ENCODE peak calls at places on chromosomes 13 and 19, in ten cellular contexts. One of them, this sample, is unnamed.

GRCh38 chr19:1568320-1569019 is at the start of gene MEX3D:
- DNase-seq in epithelial cell of proximal tubule: no peak
- DNase-seq in cardiac fibroblast: peak; percentile 74
- DNase-seq in Right ventricle myocardium superior: peak; percentile 86
- DNase-seq in ACHN: peak; percentile 74
- DNase-seq in activated B cell treated with CpG ODN at 0.5 μM for 24 hours: peak; percentile 77
- DNase-seq in NCI-H510A: peak; percentile 21
- DNase-seq in EL: peak; percentile 75
- DNase-seq in stimulated activated CD4-positive, alpha-beta T cell treated with anti-CD3 and anti-CD28 coated beads, TNF-alpha, amount 100 ng/mL, for 1 hour: peak; percentile 77
- DNase-seq in cardiac muscle cell: peak; percentile 89
- DNase-seq in this sample: peak; percentile 84

GRCh38 chr13:89749888-89750287 is 1597.6 kb upstream of the MIR17HG start:
- DNase-seq in Right ventricle myocardium superior: no peak
- DNase-seq in EL: no peak
- DNase-seq in cardiac muscle cell: no peak
- DNase-seq in ACHN: no peak
- DNase-seq in epithelial cell of proximal tubule: no peak
- DNase-seq in activated B cell treated with CpG ODN at 0.5 μM for 24 hours: no peak
- DNase-seq in cardiac fibroblast: no peak
- DNase-seq in stimulated activated CD4-positive, alpha-beta T cell treated with anti-CD3 and anti-CD28 coated beads, TNF-alpha, amount 100 ng/mL, for 1 hour: no peak
- DNase-seq in NCI-H510A: no peak
- DNase-seq in this sample: no peak

GRCh38 chr13:113766035-113766800 is 7.2 kb downstream of the TMEM255B start:
- DNase-seq in EL: no peak
- DNase-seq in cardiac fibroblast: no peak
- DNase-seq in epithelial cell of proximal tubule: no peak
- DNase-seq in cardiac muscle cell: no peak
- DNase-seq in activated B cell treated with CpG ODN at 0.5 μM for 24 hours: no peak
- DNase-seq in NCI-H510A: no peak
- DNase-seq in Right ventricle myocardium superior: no peak
- DNase-seq in ACHN: no peak
- DNase-seq in stimulated activated CD4-positive, alpha-beta T cell treated with anti-CD3 and anti-CD28 coated beads, TNF-alpha, amount 100 ng/mL, for 1 hour: no peak
- DNase-seq in this sample: no peak

GRCh38 chr19:35347930-35348298 is 212 bp downstream of the FFAR1 start:
- DNase-seq in stimulated activated CD4-positive, alpha-beta T cell treated with anti-CD3 and anti-CD28 coated beads, TNF-alpha, amount 100 ng/mL, for 1 hour: no peak
- DNase-seq in ACHN: no peak
- DNase-seq in NCI-H510A: no peak
- DNase-seq in activated B cell treated with CpG ODN at 0.5 μM for 24 hours: peak; percentile 47
- DNase-seq in EL: no peak
- DNase-seq in cardiac fibroblast: no peak
- DNase-seq in epithelial cell of proximal tubule: no peak
- DNase-seq in cardiac muscle cell: no peak
- DNase-seq in Right ventricle myocardium superior: no peak
- DNase-seq in this sample: no peak

GRCh38 chr13:109281823-109282239 is 504.6 kb downstream of the IRS2 start:
- DNase-seq in EL: no peak
- DNase-seq in NCI-H510A: no peak
- DNase-seq in cardiac muscle cell: no peak
- DNase-seq in stimulated activated CD4-positive, alpha-beta T cell treated with anti-CD3 and anti-CD28 coated beads, TNF-alpha, amount 100 ng/mL, for 1 hour: no peak
- DNase-seq in activated B cell treated with CpG ODN at 0.5 μM for 24 hours: no peak
- DNase-seq in ACHN: no peak
- DNase-seq in epithelial cell of proximal tubule: no peak
- DNase-seq in cardiac fibroblast: no peak
- DNase-seq in Right ventricle myocardium superior: no peak
- DNase-seq in this sample: no peak

GRCh38 chr13:44237276-44237767 is 136.3 kb upstream of the SERP2 start:
- DNase-seq in activated B cell treated with CpG ODN at 0.5 μM for 24 hours: no peak
- DNase-seq in Right ventricle myocardium superior: peak; percentile 66
- DNase-seq in cardiac fibroblast: peak; percentile 97
- DNase-seq in EL: peak; percentile 84
- DNase-seq in ACHN: no peak
- DNase-seq in epithelial cell of proximal tubule: peak; percentile 72
- DNase-seq in stimulated activated CD4-positive, alpha-beta T cell treated with anti-CD3 and anti-CD28 coated beads, TNF-alpha, amount 100 ng/mL, for 1 hour: no peak
- DNase-seq in cardiac muscle cell: peak; percentile 40
- DNase-seq in NCI-H510A: no peak
- DNase-seq in this sample: no peak

GRCh38 chr19:17055636-17056035 is 19.6 kb downstream of the HAUS8 start:
- DNase-seq in ACHN: no peak
- DNase-seq in activated B cell treated with CpG ODN at 0.5 μM for 24 hours: no peak
- DNase-seq in NCI-H510A: no peak
- DNase-seq in cardiac fibroblast: no peak
- DNase-seq in Right ventricle myocardium superior: no peak
- DNase-seq in stimulated activated CD4-positive, alpha-beta T cell treated with anti-CD3 and anti-CD28 coated beads, TNF-alpha, amount 100 ng/mL, for 1 hour: no peak
- DNase-seq in EL: no peak
- DNase-seq in epithelial cell of proximal tubule: no peak
- DNase-seq in cardiac muscle cell: no peak
- DNase-seq in this sample: no peak

GRCh38 chr13:24039621-24040475 is 120.7 kb upstream of the SPATA13 start:
- DNase-seq in cardiac muscle cell: no peak
- DNase-seq in cardiac fibroblast: no peak
- DNase-seq in ACHN: no peak
- DNase-seq in EL: no peak
- DNase-seq in stimulated activated CD4-positive, alpha-beta T cell treated with anti-CD3 and anti-CD28 coated beads, TNF-alpha, amount 100 ng/mL, for 1 hour: no peak
- DNase-seq in Right ventricle myocardium superior: no peak
- DNase-seq in activated B cell treated with CpG ODN at 0.5 μM for 24 hours: no peak
- DNase-seq in epithelial cell of proximal tubule: no peak
- DNase-seq in NCI-H510A: no peak
- DNase-seq in this sample: no peak

GRCh38 chr13:52617070-52618060 is 24.9 kb upstream of the HNRNPA1L2 start:
- DNase-seq in epithelial cell of proximal tubule: peak; percentile 32
- DNase-seq in cardiac muscle cell: peak; percentile 84
- DNase-seq in ACHN: peak; percentile 84
- DNase-seq in cardiac fibroblast: peak; percentile 89
- DNase-seq in Right ventricle myocardium superior: peak; percentile 86
- DNase-seq in activated B cell treated with CpG ODN at 0.5 μM for 24 hours: peak; percentile 78
- DNase-seq in EL: peak; percentile 87
- DNase-seq in stimulated activated CD4-positive, alpha-beta T cell treated with anti-CD3 and anti-CD28 coated beads, TNF-alpha, amount 100 ng/mL, for 1 hour: peak; percentile 74
- DNase-seq in NCI-H510A: peak; percentile 69
- DNase-seq in this sample: peak; percentile 68

GRCh38 chr13:93529961-93530360 is 303.4 kb downstream of the GPC6 start:
- DNase-seq in stimulated activated CD4-positive, alpha-beta T cell treated with anti-CD3 and anti-CD28 coated beads, TNF-alpha, amount 100 ng/mL, for 1 hour: no peak
- DNase-seq in cardiac fibroblast: peak; percentile 12
- DNase-seq in cardiac muscle cell: no peak
- DNase-seq in Right ventricle myocardium superior: no peak
- DNase-seq in NCI-H510A: no peak
- DNase-seq in epithelial cell of proximal tubule: no peak
- DNase-seq in EL: no peak
- DNase-seq in ACHN: no peak
- DNase-seq in activated B cell treated with CpG ODN at 0.5 μM for 24 hours: no peak
- DNase-seq in this sample: no peak

GRCh38 chr13:36531746-36532486 is 99.6 kb downstream of the CCNA1 start:
- DNase-seq in Right ventricle myocardium superior: no peak
- DNase-seq in EL: peak; percentile 23
- DNase-seq in NCI-H510A: no peak
- DNase-seq in cardiac muscle cell: no peak
- DNase-seq in cardiac fibroblast: peak; percentile 41
- DNase-seq in ACHN: peak; percentile 60
- DNase-seq in stimulated activated CD4-positive, alpha-beta T cell treated with anti-CD3 and anti-CD28 coated beads, TNF-alpha, amount 100 ng/mL, for 1 hour: no peak
- DNase-seq in epithelial cell of proximal tubule: no peak
- DNase-seq in activated B cell treated with CpG ODN at 0.5 μM for 24 hours: no peak
- DNase-seq in this sample: no peak

GRCh38 chr13:80132741-80133601 is 208.0 kb downstream of the SPRY2 start:
- DNase-seq in epithelial cell of proximal tubule: no peak
- DNase-seq in NCI-H510A: no peak
- DNase-seq in cardiac fibroblast: peak; percentile 84
- DNase-seq in EL: peak; percentile 58
- DNase-seq in activated B cell treated with CpG ODN at 0.5 μM for 24 hours: no peak
- DNase-seq in Right ventricle myocardium superior: peak; percentile 58
- DNase-seq in cardiac muscle cell: peak; percentile 79
- DNase-seq in ACHN: peak; percentile 44
- DNase-seq in stimulated activated CD4-positive, alpha-beta T cell treated with anti-CD3 and anti-CD28 coated beads, TNF-alpha, amount 100 ng/mL, for 1 hour: no peak
- DNase-seq in this sample: no peak

GRCh38 chr19:56765107-56765506 is 75.4 kb downstream of the PEG3 start:
- DNase-seq in Right ventricle myocardium superior: peak; percentile 82
- DNase-seq in EL: no peak
- DNase-seq in cardiac fibroblast: peak; percentile 16
- DNase-seq in activated B cell treated with CpG ODN at 0.5 μM for 24 hours: peak; percentile 23
- DNase-seq in epithelial cell of proximal tubule: no peak
- DNase-seq in ACHN: no peak
- DNase-seq in NCI-H510A: no peak
- DNase-seq in cardiac muscle cell: no peak
- DNase-seq in stimulated activated CD4-positive, alpha-beta T cell treated with anti-CD3 and anti-CD28 coated beads, TNF-alpha, amount 100 ng/mL, for 1 hour: no peak
- DNase-seq in this sample: no peak

GRCh38 chr19:6772028-6772865 is at the start of gene VAV1:
- DNase-seq in NCI-H510A: no peak
- DNase-seq in ACHN: no peak
- DNase-seq in cardiac muscle cell: no peak
- DNase-seq in stimulated activated CD4-positive, alpha-beta T cell treated with anti-CD3 and anti-CD28 coated beads, TNF-alpha, amount 100 ng/mL, for 1 hour: peak; percentile 59
- DNase-seq in Right ventricle myocardium superior: peak; percentile 80
- DNase-seq in cardiac fibroblast: no peak
- DNase-seq in EL: no peak
- DNase-seq in activated B cell treated with CpG ODN at 0.5 μM for 24 hours: peak; percentile 71
- DNase-seq in epithelial cell of proximal tubule: no peak
- DNase-seq in this sample: peak; percentile 72

GRCh38 chr19:47704024-47704423 is 9.2 kb upstream of the EHD2 start:
- DNase-seq in EL: no peak
- DNase-seq in Right ventricle myocardium superior: no peak
- DNase-seq in cardiac muscle cell: no peak
- DNase-seq in epithelial cell of proximal tubule: no peak
- DNase-seq in ACHN: no peak
- DNase-seq in NCI-H510A: no peak
- DNase-seq in activated B cell treated with CpG ODN at 0.5 μM for 24 hours: no peak
- DNase-seq in cardiac fibroblast: peak; percentile 61
- DNase-seq in stimulated activated CD4-positive, alpha-beta T cell treated with anti-CD3 and anti-CD28 coated beads, TNF-alpha, amount 100 ng/mL, for 1 hour: no peak
- DNase-seq in this sample: no peak

GRCh38 chr13:50126378-50127016 is 111.3 kb downstream of the KCNRG start:
- DNase-seq in Right ventricle myocardium superior: no peak
- DNase-seq in activated B cell treated with CpG ODN at 0.5 μM for 24 hours: no peak
- DNase-seq in NCI-H510A: no peak
- DNase-seq in cardiac fibroblast: peak; percentile 56
- DNase-seq in cardiac muscle cell: peak; percentile 36
- DNase-seq in epithelial cell of proximal tubule: peak; percentile 39
- DNase-seq in ACHN: no peak
- DNase-seq in stimulated activated CD4-positive, alpha-beta T cell treated with anti-CD3 and anti-CD28 coated beads, TNF-alpha, amount 100 ng/mL, for 1 hour: no peak
- DNase-seq in EL: no peak
- DNase-seq in this sample: peak; percentile 2

GRCh38 chr13:37225414-37226047 is 120.1 kb upstream of the CSNK1A1L start:
- DNase-seq in cardiac muscle cell: no peak
- DNase-seq in cardiac fibroblast: peak; percentile 72
- DNase-seq in NCI-H510A: no peak
- DNase-seq in EL: peak; percentile 42
- DNase-seq in ACHN: no peak
- DNase-seq in stimulated activated CD4-positive, alpha-beta T cell treated with anti-CD3 and anti-CD28 coated beads, TNF-alpha, amount 100 ng/mL, for 1 hour: no peak
- DNase-seq in epithelial cell of proximal tubule: no peak
- DNase-seq in Right ventricle myocardium superior: no peak
- DNase-seq in activated B cell treated with CpG ODN at 0.5 μM for 24 hours: no peak
- DNase-seq in this sample: no peak

GRCh38 chr13:61170791-61171330 is 244.8 kb downstream of the PCDH20 start:
- DNase-seq in ACHN: peak; percentile 8
- DNase-seq in stimulated activated CD4-positive, alpha-beta T cell treated with anti-CD3 and anti-CD28 coated beads, TNF-alpha, amount 100 ng/mL, for 1 hour: no peak
- DNase-seq in epithelial cell of proximal tubule: peak; percentile 16
- DNase-seq in EL: no peak
- DNase-seq in cardiac muscle cell: no peak
- DNase-seq in cardiac fibroblast: no peak
- DNase-seq in activated B cell treated with CpG ODN at 0.5 μM for 24 hours: no peak
- DNase-seq in NCI-H510A: no peak
- DNase-seq in Right ventricle myocardium superior: no peak
- DNase-seq in this sample: no peak

GRCh38 chr19:1104452-1105216 is 840 bp downstream of the GPX4 start:
- DNase-seq in ACHN: peak; percentile 74
- DNase-seq in NCI-H510A: peak; percentile 51
- DNase-seq in stimulated activated CD4-positive, alpha-beta T cell treated with anti-CD3 and anti-CD28 coated beads, TNF-alpha, amount 100 ng/mL, for 1 hour: peak; percentile 65
- DNase-seq in cardiac fibroblast: peak; percentile 80
- DNase-seq in cardiac muscle cell: peak; percentile 90
- DNase-seq in Right ventricle myocardium superior: peak; percentile 84
- DNase-seq in EL: peak; percentile 74
- DNase-seq in activated B cell treated with CpG ODN at 0.5 μM for 24 hours: peak; percentile 83
- DNase-seq in epithelial cell of proximal tubule: no peak
- DNase-seq in this sample: peak; percentile 71

GRCh38 chr13:28409648-28410047 is 85.3 kb downstream of the FLT1 start:
- DNase-seq in stimulated activated CD4-positive, alpha-beta T cell treated with anti-CD3 and anti-CD28 coated beads, TNF-alpha, amount 100 ng/mL, for 1 hour: no peak
- DNase-seq in NCI-H510A: no peak
- DNase-seq in cardiac muscle cell: no peak
- DNase-seq in Right ventricle myocardium superior: no peak
- DNase-seq in EL: no peak
- DNase-seq in activated B cell treated with CpG ODN at 0.5 μM for 24 hours: no peak
- DNase-seq in ACHN: no peak
- DNase-seq in epithelial cell of proximal tubule: no peak
- DNase-seq in cardiac fibroblast: no peak
- DNase-seq in this sample: no peak

GRCh38 chr19:46993622-46994021 is 26.0 kb upstream of the NPAS1 start:
- DNase-seq in Right ventricle myocardium superior: no peak
- DNase-seq in EL: no peak
- DNase-seq in activated B cell treated with CpG ODN at 0.5 μM for 24 hours: no peak
- DNase-seq in stimulated activated CD4-positive, alpha-beta T cell treated with anti-CD3 and anti-CD28 coated beads, TNF-alpha, amount 100 ng/mL, for 1 hour: no peak
- DNase-seq in epithelial cell of proximal tubule: no peak
- DNase-seq in cardiac fibroblast: no peak
- DNase-seq in ACHN: no peak
- DNase-seq in NCI-H510A: no peak
- DNase-seq in cardiac muscle cell: no peak
- DNase-seq in this sample: no peak

GRCh38 chr13:111482806-111483620 is 162.6 kb downstream of the TEX29 start:
- DNase-seq in EL: no peak
- DNase-seq in NCI-H510A: no peak
- DNase-seq in Right ventricle myocardium superior: no peak
- DNase-seq in activated B cell treated with CpG ODN at 0.5 μM for 24 hours: no peak
- DNase-seq in ACHN: no peak
- DNase-seq in epithelial cell of proximal tubule: no peak
- DNase-seq in cardiac fibroblast: no peak
- DNase-seq in cardiac muscle cell: no peak
- DNase-seq in stimulated activated CD4-positive, alpha-beta T cell treated with anti-CD3 and anti-CD28 coated beads, TNF-alpha, amount 100 ng/mL, for 1 hour: no peak
- DNase-seq in this sample: no peak

GRCh38 chr13:75685239-75685697 is 49.1 kb downstream of the LMO7 start:
- DNase-seq in NCI-H510A: no peak
- DNase-seq in EL: peak; percentile 93
- DNase-seq in cardiac muscle cell: no peak
- DNase-seq in ACHN: no peak
- DNase-seq in Right ventricle myocardium superior: no peak
- DNase-seq in epithelial cell of proximal tubule: no peak
- DNase-seq in cardiac fibroblast: peak; percentile 76
- DNase-seq in activated B cell treated with CpG ODN at 0.5 μM for 24 hours: no peak
- DNase-seq in stimulated activated CD4-positive, alpha-beta T cell treated with anti-CD3 and anti-CD28 coated beads, TNF-alpha, amount 100 ng/mL, for 1 hour: no peak
- DNase-seq in this sample: no peak

GRCh38 chr19:4014541-4015491 is 7.3 kb downstream of the PIAS4 start:
- DNase-seq in ACHN: no peak
- DNase-seq in Right ventricle myocardium superior: peak; percentile 68
- DNase-seq in NCI-H510A: no peak
- DNase-seq in EL: no peak
- DNase-seq in cardiac fibroblast: no peak
- DNase-seq in epithelial cell of proximal tubule: no peak
- DNase-seq in cardiac muscle cell: no peak
- DNase-seq in activated B cell treated with CpG ODN at 0.5 μM for 24 hours: peak; percentile 34
- DNase-seq in stimulated activated CD4-positive, alpha-beta T cell treated with anti-CD3 and anti-CD28 coated beads, TNF-alpha, amount 100 ng/mL, for 1 hour: peak; percentile 32
- DNase-seq in this sample: peak; percentile 20

GRCh38 chr13:44844786-44845185 is 144.5 kb downstream of the NUFIP1 start:
- DNase-seq in cardiac muscle cell: no peak
- DNase-seq in stimulated activated CD4-positive, alpha-beta T cell treated with anti-CD3 and anti-CD28 coated beads, TNF-alpha, amount 100 ng/mL, for 1 hour: no peak
- DNase-seq in epithelial cell of proximal tubule: no peak
- DNase-seq in EL: no peak
- DNase-seq in cardiac fibroblast: no peak
- DNase-seq in NCI-H510A: no peak
- DNase-seq in Right ventricle myocardium superior: no peak
- DNase-seq in ACHN: no peak
- DNase-seq in activated B cell treated with CpG ODN at 0.5 μM for 24 hours: no peak
- DNase-seq in this sample: no peak

GRCh38 chr19:31598730-31599238 is 249.5 kb upstream of the TSHZ3 start:
- DNase-seq in stimulated activated CD4-positive, alpha-beta T cell treated with anti-CD3 and anti-CD28 coated beads, TNF-alpha, amount 100 ng/mL, for 1 hour: no peak
- DNase-seq in cardiac muscle cell: no peak
- DNase-seq in activated B cell treated with CpG ODN at 0.5 μM for 24 hours: no peak
- DNase-seq in epithelial cell of proximal tubule: no peak
- DNase-seq in EL: no peak
- DNase-seq in ACHN: no peak
- DNase-seq in cardiac fibroblast: no peak
- DNase-seq in Right ventricle myocardium superior: no peak
- DNase-seq in NCI-H510A: no peak
- DNase-seq in this sample: no peak

GRCh38 chr13:36131215-36131930 is at the start of gene DCLK1:
- DNase-seq in epithelial cell of proximal tubule: no peak
- DNase-seq in NCI-H510A: peak; percentile 22
- DNase-seq in cardiac fibroblast: peak; percentile 50
- DNase-seq in cardiac muscle cell: peak; percentile 63
- DNase-seq in EL: peak; percentile 26
- DNase-seq in Right ventricle myocardium superior: peak; percentile 88
- DNase-seq in activated B cell treated with CpG ODN at 0.5 μM for 24 hours: no peak
- DNase-seq in ACHN: peak; percentile 46
- DNase-seq in stimulated activated CD4-positive, alpha-beta T cell treated with anti-CD3 and anti-CD28 coated beads, TNF-alpha, amount 100 ng/mL, for 1 hour: no peak
- DNase-seq in this sample: no peak